ENCODE peak calls at places on chromosomes 5 and 9, in nine cellular contexts. O, Q, W, X, T, P, A, N and G are unnamed samples.

GRCh38 chr5:16791036-16791705 is 144.9 kb downstream of the MYO10 start:
- DNase-seq in W (peak; percentile 37), T (peak; percentile 61), N (peak; percentile 77), P (peak; percentile 69), O (peak; percentile 18), Q (peak; percentile 76), X (peak; percentile 40), A (no peak), G (peak; percentile 77)

GRCh38 chr5:80061005-80061404 is 25.9 kb downstream of the THBS4 start:
- DNase-seq in W (no peak), O (no peak), N (no peak), Q (no peak), A (no peak), P (peak; percentile 16), X (no peak), T (no peak), G (no peak)

GRCh38 chr5:36459191-36460135 is 146.9 kb upstream of the SLC1A3 start:
- DNase-seq in Q (no peak), N (no peak), O (no peak), P (no peak), T (no peak), W (no peak), A (no peak), X (no peak), G (no peak)

GRCh38 chr9:211557-211956 is 3.1 kb upstream of the DOCK8 start:
- DNase-seq in P (no peak), T (no peak), Q (peak; percentile 74), X (peak; percentile 6), W (no peak), A (no peak), N (no peak), O (no peak), G (no peak)

GRCh38 chr9:92657296-92658094 is 12.4 kb downstream of the IPPK start:
- DNase-seq in W (no peak), O (no peak), N (no peak), A (no peak), P (no peak), X (no peak), T (no peak), Q (no peak), G (no peak)

GRCh38 chr5:9610344-9610743 is 19.8 kb downstream of the TAS2R1 start:
- DNase-seq in X (no peak), Q (no peak), T (no peak), A (no peak), O (no peak), P (no peak), N (no peak), W (no peak), G (no peak)

GRCh38 chr9:68913054-68913453 is 100.9 kb downstream of the PRKACG start:
- DNase-seq in P (no peak), X (no peak), A (no peak), N (no peak), O (no peak), T (no peak), Q (no peak), W (no peak), G (no peak)

GRCh38 chr5:143106175-143106574 is 297.3 kb downstream of the NR3C1 start:
- DNase-seq in A (no peak), O (no peak), P (peak; percentile 81), Q (peak; percentile 75), X (peak; percentile 77), N (peak; percentile 47), W (no peak), T (no peak), G (peak; percentile 32)

GRCh38 chr5:172944741-172945140 is 14.5 kb upstream of the RPL26L1 start:
- DNase-seq in W (no peak), N (no peak), Q (no peak), X (no peak), A (no peak), P (no peak), O (no peak), T (no peak), G (no peak)

GRCh38 chr5:111776903-111777302 is 19.9 kb upstream of the NREP start:
- DNase-seq in Q (no peak), N (no peak), O (no peak), T (no peak), X (no peak), W (no peak), P (no peak), A (no peak), G (no peak)

GRCh38 chr9:113345165-113345564 is 4.2 kb upstream of the BSPRY start:
- DNase-seq in W (no peak), N (no peak), P (no peak), A (no peak), O (no peak), X (no peak), Q (no peak), T (peak; percentile 58), G (no peak)

GRCh38 chr9:126720661-126721530 is 83.9 kb upstream of the ZBTB43 start:
- DNase-seq in O (no peak), Q (no peak), A (no peak), P (no peak), N (no peak), X (no peak), W (no peak), T (no peak), G (no peak)

GRCh38 chr9:95316794-95317118 is 753 bp downstream of the FANCC start:
- DNase-seq in P (peak; percentile 82), W (peak; percentile 22), T (no peak), N (peak; percentile 47), X (no peak), A (no peak), Q (peak; percentile 74), O (no peak), G (peak; percentile 51)

GRCh38 chr5:54704341-54704740 is 186.8 kb downstream of the SNX18 start:
- DNase-seq in P (no peak), A (no peak), N (no peak), T (no peak), X (no peak), O (no peak), W (no peak), Q (no peak), G (no peak)

GRCh38 chr9:86183225-86183808 is 76.1 kb downstream of the C9orf153 start:
- DNase-seq in T (no peak), N (no peak), Q (no peak), X (peak; percentile 21), P (no peak), W (no peak), A (no peak), O (no peak), G (no peak)

GRCh38 chr5:131496400-131496713 is 138.7 kb downstream of the RAPGEF6 start:
- DNase-seq in X (no peak), W (no peak), T (no peak), O (no peak), P (no peak), A (no peak), Q (no peak), N (no peak), G (no peak)

GRCh38 chr5:133934822-133935793 is 33.3 kb downstream of the C5orf15 start:
- DNase-seq in X (no peak), N (no peak), T (no peak), W (no peak), O (no peak), A (no peak), P (no peak), Q (no peak), G (no peak)

GRCh38 chr5:76787237-76787636 is 31.6 kb upstream of the F2RL1 start:
- DNase-seq in O (no peak), P (no peak), W (no peak), N (peak; percentile 96), Q (peak; percentile 99), T (no peak), X (peak; percentile 94), A (no peak), G (no peak)

GRCh38 chr9:106864533-106865143 is 1.7 kb downstream of the ZNF462 start:
- DNase-seq in O (no peak), T (no peak), X (no peak), W (no peak), N (peak; percentile 57), Q (peak; percentile 60), P (peak; percentile 31), A (no peak), G (peak; percentile 74)

GRCh38 chr5:171023508-171023907 is 161.7 kb downstream of the RANBP17 start:
- DNase-seq in O (no peak), Q (no peak), P (no peak), X (no peak), T (no peak), W (no peak), N (no peak), A (no peak), G (no peak)

GRCh38 chr9:115035872-115036612 is 81.9 kb downstream of the TNC start:
- DNase-seq in W (no peak), A (no peak), Q (peak; percentile 71), N (peak; percentile 87), O (peak; percentile 21), X (peak; percentile 78), T (peak; percentile 21), P (peak; percentile 57), G (no peak)

GRCh38 chr9:92426501-92426900 is 2.2 kb upstream of the OMD start:
- DNase-seq in X (no peak), P (no peak), T (no peak), Q (no peak), N (no peak), A (no peak), O (no peak), W (peak; percentile 93), G (no peak)

GRCh38 chr9:137446851-137447471 is 5.8 kb upstream of the ENTPD8 start:
- DNase-seq in N (no peak), P (peak; percentile 57), Q (no peak), T (no peak), W (no peak), O (no peak), A (no peak), X (no peak), G (no peak)

GRCh38 chr5:112143684-112144083 is 275.4 kb downstream of the EPB41L4A start:
- DNase-seq in A (no peak), N (peak; percentile 48), P (no peak), O (no peak), T (no peak), X (no peak), Q (peak; percentile 35), W (no peak), G (no peak)